ENCODE peak calls at places on chromosomes 13 and 19, in five cellular contexts. X is mesenchymal stem cell, T is H9, O is neuronal stem cell, M is H1. C is an unnamed sample.

GRCh38 chr19:53525922-53526321 is 12.0 kb upstream of the ZNF331 start:
- DNase-seq in M (no peak), T (no peak), O (no peak), X (no peak), C (no peak)

GRCh38 chr19:42255766-42256750 is 1.1 kb upstream of the ERF start:
- DNase-seq in O (peak; percentile 67), M (no peak), X (peak; percentile 78), T (peak; percentile 58), C (peak; percentile 62)

GRCh38 chr13:31198524-31198923 is 1.3 kb upstream of the B3GLCT start:
- DNase-seq in M (no peak), O (no peak), T (no peak), X (no peak), C (no peak)

GRCh38 chr13:37495046-37495445 is 103.5 kb downstream of the POSTN start:
- DNase-seq in O (no peak), T (no peak), X (no peak), M (no peak), C (no peak)

GRCh38 chr19:13082192-13083007 is 20.3 kb downstream of the LYL1 start:
- DNase-seq in T (peak; percentile 71), M (no peak), O (no peak), X (peak; percentile 82), C (no peak)

GRCh38 chr13:111066544-111066943 is 48.6 kb upstream of the ARHGEF7 start:
- DNase-seq in M (no peak), T (no peak), O (no peak), X (no peak), C (no peak)

GRCh38 chr13:76709851-76710250 is 176.4 kb downstream of the KCTD12 start:
- DNase-seq in X (no peak), T (no peak), O (no peak), M (no peak), C (no peak)

GRCh38 chr19:49125025-49125731 is 5.8 kb downstream of the PPFIA3 start:
- DNase-seq in X (no peak), T (peak; percentile 82), O (no peak), M (peak; percentile 78), C (peak; percentile 68)

GRCh38 chr13:42728507-42729180 is 52.7 kb upstream of the FAM216B start:
- DNase-seq in T (no peak), O (no peak), X (peak; percentile 41), M (no peak), C (peak; percentile 53)

GRCh38 chr13:111664060-111664459 is 343.6 kb downstream of the TEX29 start:
- DNase-seq in O (no peak), T (peak; percentile 13), X (no peak), M (peak; percentile 36), C (no peak)

GRCh38 chr19:32266453-32266852 is 79.0 kb upstream of the ZNF507 start:
- DNase-seq in T (no peak), X (no peak), O (no peak), M (no peak), C (no peak)

GRCh38 chr19:51694318-51695085 is 1.4 kb downstream of the SPACA6 start:
- DNase-seq in X (no peak), M (no peak), O (no peak), T (no peak), C (no peak)

GRCh38 chr13:31775148-31775547 is 35.8 kb downstream of the RXFP2 start:
- DNase-seq in T (no peak), X (no peak), M (no peak), O (no peak), C (no peak)

GRCh38 chr19:17282488-17283256 is 971 bp downstream of the ANKLE1 start:
- DNase-seq in X (peak; percentile 69), M (peak; percentile 97), O (peak; percentile 81), T (peak; percentile 92), C (peak; percentile 91)

GRCh38 chr19:996051-996838 is 4.0 kb upstream of the GRIN3B start:
- DNase-seq in M (peak; percentile 77), O (no peak), X (peak; percentile 62), T (no peak), C (peak; percentile 29)

GRCh38 chr19:23116802-23117571 is at the start of gene ZNF730:
- DNase-seq in O (peak; percentile 89), X (peak; percentile 85), T (peak; percentile 97), M (peak; percentile 91), C (peak; percentile 94)

GRCh38 chr19:34364830-34365462 is at the start of gene GPI:
- DNase-seq in T (peak; percentile 78), X (peak; percentile 36), M (peak; percentile 83), O (no peak), C (peak; percentile 30)

GRCh38 chr19:45790942-45791341 is 1.7 kb downstream of the DMWD start:
- DNase-seq in O (no peak), T (no peak), X (no peak), M (no peak), C (no peak)

GRCh38 chr19:48833977-48834376 is 2.3 kb downstream of the HSD17B14 start:
- DNase-seq in O (no peak), M (no peak), T (peak; percentile 58), X (no peak), C (no peak)

GRCh38 chr19:46495789-46496099 is at the start of gene PNMA8B:
- DNase-seq in X (peak; percentile 67), M (peak; percentile 94), T (peak; percentile 96), O (peak; percentile 96), C (no peak)

GRCh38 chr13:23965346-23965745 is 68.0 kb upstream of the C1QTNF9B start:
- DNase-seq in X (no peak), M (no peak), T (no peak), O (no peak), C (no peak)

GRCh38 chr13:58018020-58018419 is 386.5 kb downstream of the PCDH17 start:
- DNase-seq in M (no peak), T (no peak), X (no peak), O (no peak), C (peak; percentile 85)

GRCh38 chr13:102517959-102518358 is 78.8 kb upstream of the TPP2 start:
- DNase-seq in T (no peak), O (no peak), X (no peak), M (no peak), C (no peak)

GRCh38 chr13:37476874-37477273 is 121.7 kb downstream of the POSTN start:
- DNase-seq in O (peak; percentile 30), T (no peak), X (peak; percentile 70), M (no peak), C (no peak)

GRCh38 chr13:60679928-60680693 is 283.1 kb downstream of the TDRD3 start:
- DNase-seq in O (no peak), M (no peak), T (peak; percentile 34), X (no peak), C (no peak)

GRCh38 chr19:45730389-45731288 is at the start of gene FBXO46:
- DNase-seq in T (peak; percentile 98), X (peak; percentile 98), M (peak; percentile 91), O (peak; percentile 94), C (peak; percentile 98)

GRCh38 chr19:18086590-18087138 is at the start of gene IL12RB1:
- DNase-seq in T (no peak), M (no peak), X (no peak), O (no peak), C (no peak)

GRCh38 chr13:30872685-30873443 is 33.2 kb upstream of the MEDAG start:
- DNase-seq in T (peak; percentile 81), M (no peak), X (peak; percentile 94), O (peak; percentile 77), C (peak; percentile 52)

GRCh38 chr19:47598407-47599349 is 10.3 kb upstream of the BICRA start:
- DNase-seq in O (peak; percentile 49), M (peak; percentile 76), T (peak; percentile 78), X (peak; percentile 97), C (peak; percentile 85)

GRCh38 chr19:47595937-47596336 is 13.0 kb upstream of the BICRA start:
- DNase-seq in M (no peak), O (no peak), X (no peak), T (no peak), C (no peak)

GRCh38 chr19:47601180-47601904 is 7.6 kb upstream of the BICRA start:
- DNase-seq in M (no peak), O (no peak), T (no peak), X (no peak), C (peak; percentile 95)

GRCh38 chr19:47603706-47604310 is 5.1 kb upstream of the BICRA start:
- DNase-seq in O (no peak), T (no peak), X (no peak), M (no peak), C (no peak)

GRCh38 chr19:47600246-47601179 is 8.4 kb upstream of the BICRA start:
- DNase-seq in X (peak; percentile 99), T (peak; percentile 100), M (peak; percentile 99), O (peak; percentile 99), C (peak; percentile 99)
- H2BK12ac ChIP-seq in X (no peak overlapping the region), T (no peak overlapping the region), M (no peak overlapping the region), O (no peak overlapping the region), C (no peak overlapping the region)

DNA sequence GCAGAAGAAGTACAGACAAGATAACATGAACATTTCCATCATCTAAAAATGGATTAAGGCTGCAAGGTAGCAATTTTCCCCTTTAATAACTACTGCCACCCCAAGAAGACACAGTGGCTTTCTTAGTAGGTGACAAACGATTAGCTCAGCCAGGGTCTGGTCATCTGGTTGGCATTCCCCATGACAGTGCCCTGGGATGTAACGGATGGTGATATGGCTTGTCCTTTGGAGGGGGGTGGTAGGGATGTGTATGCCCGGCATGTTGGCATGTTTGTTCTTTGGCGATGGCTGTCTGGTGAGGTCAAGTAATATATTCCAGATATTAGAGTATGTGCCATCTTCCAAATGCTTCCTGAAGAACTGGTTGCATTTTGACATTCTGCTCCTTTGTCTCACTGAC is 135.6 kb upstream of the ZNF536 start:
- DNase-seq in X (no peak), O (no peak), T (no peak), M (no peak), C (no peak)
- H3K27ac ChIP-seq in X (no peak overlapping the region), O (no peak overlapping the region), T (no peak overlapping the region), M (no peak overlapping the region), C (no peak overlapping the region)

DNA sequence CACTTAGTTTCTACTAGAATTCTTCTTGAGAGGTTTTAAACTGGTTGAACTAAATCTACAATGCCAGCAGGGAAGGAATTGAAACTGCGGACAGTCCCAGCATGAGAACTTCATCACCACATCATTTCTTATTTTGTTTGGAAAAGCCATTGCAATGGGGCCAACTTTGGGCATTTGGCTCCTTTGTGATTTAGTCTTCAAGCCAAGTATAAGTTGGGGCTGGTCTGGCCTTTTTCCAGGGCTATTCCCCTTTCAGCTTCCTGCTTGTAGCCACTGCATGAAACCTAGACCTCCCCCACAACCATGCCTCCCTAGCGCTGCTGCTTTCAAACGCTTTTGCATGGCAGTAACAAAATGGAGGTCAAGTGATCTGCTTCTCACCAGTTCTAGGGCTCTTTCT is 142.3 kb downstream of the RGCC start:
- DNase-seq in X (no peak), M (no peak), T (no peak), O (no peak), C (no peak)
- H3K14ac ChIP-seq in X (no peak overlapping the region), M (no peak overlapping the region), T (no peak overlapping the region), O (no peak overlapping the region), C (no peak overlapping the region)

DNA sequence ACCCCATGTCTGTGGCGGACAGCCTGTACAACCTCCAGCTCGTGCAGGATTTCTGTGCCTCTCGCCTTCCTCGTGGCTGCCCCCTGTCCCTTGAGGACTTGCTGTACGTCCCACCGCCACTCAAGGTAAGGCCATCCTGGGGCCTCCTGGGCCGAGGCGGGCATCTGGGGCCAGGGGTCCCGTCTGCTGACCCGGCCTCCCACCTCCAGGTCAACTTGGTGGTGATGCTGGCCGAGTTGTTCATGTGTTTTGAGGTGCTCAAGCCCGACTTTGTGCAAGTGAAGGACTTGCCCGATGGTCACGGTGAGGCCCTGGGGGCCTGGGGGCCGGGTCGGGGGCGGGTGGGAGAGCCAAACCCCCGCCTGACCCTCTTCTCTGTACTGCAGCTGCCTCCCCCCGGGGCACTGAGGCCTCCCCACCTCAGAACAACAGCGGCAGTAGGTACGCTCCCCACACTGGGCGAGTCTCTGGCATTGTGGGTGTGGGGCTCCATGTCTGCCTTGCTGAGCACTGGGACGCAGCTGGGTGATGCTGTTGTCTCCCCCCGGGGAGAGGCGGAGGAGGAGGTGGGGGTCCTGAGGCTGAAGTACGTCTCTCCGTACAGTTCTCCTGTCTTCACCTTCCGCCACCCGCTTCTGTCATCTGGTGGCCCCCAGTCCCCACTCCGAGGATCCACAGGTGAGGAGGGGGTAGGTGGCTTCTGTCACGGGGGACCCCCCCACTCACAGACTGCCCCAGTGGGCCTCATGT is 15.0 kb downstream of the CAMSAP3 start:
- DNase-seq in M (no peak), T (no peak), O (no peak), X (no peak), C (no peak)
- H2BK12ac ChIP-seq in M (no peak overlapping the region), T (no peak overlapping the region), O (peak overlapping the region; percentile 10), X (no peak overlapping the region), C (no peak overlapping the region)

C was measured in trophoblast cell.